ENCODE peak calls at places on chromosomes 5 and 9, in ten cellular contexts. V is CD8-positive, alpha-beta T cell; D is CD4-positive, CD25-positive, alpha-beta regulatory T cell; Y is H1; M is ascending aorta; F is right atrium auricular region; C is tibial artery; I is body of pancreas; Q is left lung; K is endothelial cell of umbilical vein. Z is an unnamed sample.

GRCh38 chr5:36459191-36460135 is 146.9 kb upstream of the SLC1A3 start:
- DNase-seq in V (no peak), D (no peak), Y (no peak), M (no peak), F (no peak), C (no peak), I (no peak), Q (no peak), K (no peak), Z (peak; percentile 39)

GRCh38 chr9:109705515-109705914 is 74.5 kb upstream of the PALM2AKAP2 start:
- DNase-seq in V (no peak), D (no peak), Y (no peak), M (no peak), F (no peak), C (no peak), I (no peak), Q (no peak), K (no peak), Z (peak; percentile 16)

GRCh38 chr5:170219615-170220014 is 13.2 kb upstream of the C5orf58 start:
- DNase-seq in V (no peak), D (no peak), Y (no peak), M (no peak), F (no peak), C (no peak), I (no peak), Q (no peak), K (peak; percentile 68), Z (no peak)

GRCh38 chr5:95958308-95959014 is 3.2 kb downstream of the ELL2 start:
- DNase-seq in V (no peak), D (no peak), Y (no peak), M (peak; percentile 77), F (no peak), C (no peak), I (peak; percentile 37), Q (no peak), K (no peak), Z (no peak)

GRCh38 chr5:108726446-108727091 is 21.1 kb upstream of the FER start:
- DNase-seq in V (no peak), D (no peak), Y (no peak), M (no peak), F (no peak), C (no peak), I (no peak), Q (no peak), K (no peak), Z (no peak)

GRCh38 chr9:128587453-128587852 is 35.1 kb downstream of the SPTAN1 start:
- DNase-seq in V (no peak), D (peak; percentile 25), Y (no peak), M (no peak), F (no peak), C (no peak), I (no peak), Q (no peak), K (no peak), Z (no peak)

GRCh38 chr9:38074441-38074943 is 5.5 kb upstream of the SHB start:
- DNase-seq in V (no peak), D (no peak), Y (no peak), M (peak; percentile 62), F (peak; percentile 57), C (no peak), I (no peak), Q (peak; percentile 54), K (peak; percentile 40), Z (no peak)

GRCh38 chr5:170362625-170363024 is 26.5 kb downstream of the KCNMB1 start:
- DNase-seq in V (no peak), D (no peak), Y (no peak), M (no peak), F (no peak), C (no peak), I (no peak), Q (no peak), K (no peak), Z (no peak)

GRCh38 chr5:2833513-2833912 is 82.0 kb upstream of the IRX2 start:
- DNase-seq in V (no peak), D (no peak), Y (no peak), M (no peak), F (no peak), C (no peak), I (no peak), Q (no peak), K (no peak), Z (no peak)

GRCh38 chr5:102867999-102868662 is 113.0 kb downstream of the PAM start:
- DNase-seq in V (no peak), D (no peak), Y (no peak), M (no peak), F (no peak), C (no peak), I (no peak), Q (no peak), K (peak; percentile 41), Z (no peak)

GRCh38 chr5:61638476-61638875 is 306.4 kb downstream of the ZSWIM6 start:
- DNase-seq in V (no peak), D (no peak), Y (no peak), M (no peak), F (no peak), C (no peak), I (no peak), Q (no peak), K (no peak), Z (no peak)

GRCh38 chr5:123204224-123204623 is 115.2 kb downstream of the PRDM6 start:
- DNase-seq in V (no peak), D (no peak), Y (no peak), M (no peak), F (no peak), C (no peak), I (no peak), Q (no peak), K (no peak), Z (no peak)

DNA sequence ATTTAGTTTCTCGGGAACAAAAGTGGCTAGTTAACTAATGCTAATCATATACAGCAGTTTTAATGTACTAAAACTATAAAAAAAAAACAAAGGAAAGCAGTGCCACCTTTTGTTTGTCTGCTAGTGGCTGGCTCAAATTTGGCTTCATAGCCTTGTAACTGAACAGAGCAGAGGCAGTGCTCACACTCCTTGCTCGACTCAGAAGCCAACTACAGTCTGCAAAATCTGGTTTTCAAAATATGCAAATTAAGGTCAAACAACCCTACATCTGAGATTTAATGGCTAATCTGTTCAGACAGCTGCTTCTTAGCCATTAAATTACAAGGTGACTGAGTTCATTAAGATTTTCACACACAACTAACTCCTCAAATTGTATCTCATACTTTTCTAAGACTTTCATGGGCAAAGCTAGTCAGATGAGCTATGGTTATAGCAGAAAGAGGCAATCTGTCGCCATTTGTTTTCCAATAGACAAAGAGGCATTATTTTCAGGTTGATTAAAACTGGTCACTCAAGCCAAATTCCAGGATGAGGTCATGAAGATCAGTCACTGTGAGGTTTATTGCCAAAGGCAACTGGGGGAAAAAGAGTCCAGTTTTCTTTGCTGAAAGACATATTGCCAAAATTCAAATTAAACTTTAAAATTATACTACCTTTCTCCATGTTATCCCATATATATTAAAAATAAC is 56.8 kb upstream of the EPB41L4A start:
- DNase-seq in V (no peak), D (no peak), Y (no peak), M (no peak), F (no peak), C (no peak), I (no peak), Q (no peak), K (peak; percentile 64), Z (no peak)
- H3K36me3 ChIP-seq in V (no peaks in the 10 kb centered on the region), D (no peaks in the 10 kb centered on the region), Y (no peaks in the 10 kb centered on the region), M (no peaks in the 10 kb centered on the region), F (no peaks in the 10 kb centered on the region), C (no peaks in the 10 kb centered on the region), I (no peaks in the 10 kb centered on the region), Q (no peaks in the 10 kb centered on the region), K (no peaks in the 10 kb centered on the region), Z (no peaks in the 10 kb centered on the region)

GRCh38 chr9:33633621-33634020 is 109.6 kb downstream of the ANKRD18B start:
- DNase-seq in V (no peak), D (no peak), Y (no peak), M (no peak), F (no peak), C (no peak), I (no peak), Q (no peak), K (no peak), Z (no peak)
- H3K36me3 ChIP-seq in V (no peaks in the 10 kb centered on the region), D (no peaks in the 10 kb centered on the region), Y (no peaks in the 10 kb centered on the region), M (no peaks in the 10 kb centered on the region), F (no peaks in the 10 kb centered on the region), C (no peaks in the 10 kb centered on the region), I (no peaks in the 10 kb centered on the region), Q (no peaks in the 10 kb centered on the region), K (no peaks in the 10 kb centered on the region), Z (no peaks in the 10 kb centered on the region)

GRCh38 chr9:136671254-136671614 is 8.5 kb downstream of the EGFL7 start:
- DNase-seq in V (no peak), D (no peak), Y (no peak), M (no peak), F (no peak), C (no peak), I (no peak), Q (no peak), K (peak; percentile 56), Z (no peak)
- H3K36me3 ChIP-seq in V (no peaks in the 10 kb centered on the region), D (peaks cover under 1% of the 10 kb centered on the region), Y (no peaks in the 10 kb centered on the region), M (peaks cover 16% of the 10 kb centered on the region), F (peaks cover 54% of the 10 kb centered on the region), C (peaks cover 35% of the 10 kb centered on the region), I (no peaks in the 10 kb centered on the region), Q (no peaks in the 10 kb centered on the region), K (peaks cover 62% of the 10 kb centered on the region), Z (no peaks in the 10 kb centered on the region)

GRCh38 chr9:93326654-93327053 is 124.8 kb upstream of the FAM120A start:
- DNase-seq in V (no peak), D (no peak), Y (no peak), M (no peak), F (no peak), C (no peak), I (no peak), Q (no peak), K (no peak), Z (no peak)

GRCh38 chr9:93332317-93332716 is 119.2 kb upstream of the FAM120A start:
- DNase-seq in V (no peak), D (no peak), Y (no peak), M (no peak), F (no peak), C (no peak), I (no peak), Q (no peak), K (no peak), Z (no peak)

GRCh38 chr9:93325307-93326035 is 126.0 kb upstream of the FAM120A start:
- DNase-seq in V (no peak), D (no peak), Y (no peak), M (no peak), F (no peak), C (no peak), I (no peak), Q (no peak), K (no peak), Z (no peak)

GRCh38 chr9:93326056-93326455 is 125.4 kb upstream of the FAM120A start:
- DNase-seq in V (no peak), D (no peak), Y (no peak), M (no peak), F (no peak), C (no peak), I (no peak), Q (no peak), K (no peak), Z (no peak)

DNA sequence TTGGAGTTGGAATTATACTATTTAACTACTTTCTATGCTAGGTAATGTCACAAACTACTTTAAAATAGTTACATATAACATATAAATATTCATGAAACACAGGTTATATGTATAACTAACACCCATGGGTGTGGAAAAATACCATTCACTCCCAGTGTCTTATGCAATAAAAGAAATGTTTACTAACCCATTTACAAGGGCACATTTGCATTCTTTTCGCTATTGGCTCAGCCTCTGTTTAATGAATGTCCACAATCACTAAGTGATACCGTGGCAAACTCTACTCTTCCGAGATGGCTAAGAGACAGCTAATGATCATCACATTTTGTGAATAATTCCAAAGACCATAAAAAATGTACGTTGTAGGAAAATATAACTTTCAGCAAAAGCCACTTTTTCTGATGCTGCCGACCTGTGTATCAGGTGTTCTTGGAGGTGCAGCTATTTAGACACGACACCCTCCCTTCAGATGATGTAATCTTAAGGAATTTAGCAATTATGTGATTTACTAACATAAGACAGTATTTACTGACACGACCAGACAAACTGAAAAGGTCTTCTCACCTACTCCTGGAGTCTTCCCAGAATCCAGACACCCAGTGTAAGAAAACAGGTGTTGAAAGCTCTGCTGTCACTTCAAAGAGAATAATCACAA is 121.7 kb upstream of the FAM120A start:
- DNase-seq in V (no peak), D (no peak), Y (no peak), M (no peak), F (no peak), C (no peak), I (no peak), Q (no peak), K (no peak), Z (no peak)
- H3K36me3 ChIP-seq in V (no peaks in the 10 kb centered on the region), D (no peaks in the 10 kb centered on the region), Y (peaks cover 7% of the 10 kb centered on the region), M (no peaks in the 10 kb centered on the region), F (no peaks in the 10 kb centered on the region), C (no peaks in the 10 kb centered on the region), I (no peaks in the 10 kb centered on the region), Q (no peaks in the 10 kb centered on the region), K (no peaks in the 10 kb centered on the region), Z (peaks cover 2% of the 10 kb centered on the region)

Z was measured in iPS DF 6.9.